ENCODE peak calls at places on chromosome 13, in seven cellular contexts. Y, A, O, C, Q, F and S are unnamed samples. For H3K4me1, the result is how much of the 10 kb centered on the place peaks cover.

GRCh38 chr13:105937451-105937850 is 598.0 kb downstream of the EFNB2 start:
- DNase-seq in A (no peak), Q (peak), C (peak), Y (peak), O (no peak), F (peak), S (peak)

GRCh38 chr13:57629391-57629804 is 2.1 kb upstream of the PCDH17 start:
- DNase-seq in Q (no peak), F (no peak), A (no peak), Y (no peak), O (no peak), C (no peak), S (no peak)

GRCh38 chr13:53848546-53848945 is 819.9 kb downstream of the OLFM4 start:
- DNase-seq in Q (no peak), F (no peak), Y (no peak), O (no peak), A (peak), C (no peak), S (no peak)

GRCh38 chr13:68715651-68716050 is 1392.0 kb upstream of the ATXN8OS start:
- DNase-seq in A (no peak), O (no peak), F (no peak), C (no peak), Y (no peak), Q (no peak), S (no peak)

GRCh38 chr13:31962661-31963345 is 68.8 kb upstream of the FRY start:
- DNase-seq in F (no peak), C (peak), Q (peak), Y (no peak), O (no peak), A (no peak), S (no peak)

GRCh38 chr13:77691871-77692270 is 5.6 kb upstream of the SLAIN1 start:
- DNase-seq in F (no peak), O (no peak), Y (no peak), Q (no peak), A (no peak), C (no peak), S (no peak)

GRCh38 chr13:36837354-36838092 is 18.5 kb downstream of the RFXAP start:
- DNase-seq in A (no peak), Y (no peak), C (no peak), Q (no peak), O (no peak), F (no peak), S (peak)

GRCh38 chr13:43478178-43478577 is 308.6 kb downstream of the ENOX1 start:
- DNase-seq in Q (no peak), Y (no peak), F (no peak), O (no peak), C (no peak), A (no peak), S (no peak)

GRCh38 chr13:78712866-78713265 is 53.9 kb upstream of the OBI1 start:
- DNase-seq in F (no peak), Y (no peak), O (no peak), Q (no peak), A (no peak), C (no peak), S (no peak)

GRCh38 chr13:61286148-61286745 is 129.4 kb downstream of the PCDH20 start:
- DNase-seq in Q (no peak), F (no peak), O (peak), Y (peak), A (peak), C (no peak), S (peak)

GRCh38 chr13:46605089-46605488 is 52.1 kb downstream of the LRCH1 start:
- DNase-seq in A (no peak), C (no peak), O (no peak), Q (no peak), F (no peak), Y (no peak), S (no peak)

GRCh38 chr13:46604226-46604968 is 51.4 kb downstream of the LRCH1 start:
- DNase-seq in Q (no peak), F (no peak), O (no peak), C (no peak), Y (peak), A (no peak), S (no peak)

GRCh38 chr13:46600943-46601311 is 48.0 kb downstream of the LRCH1 start:
- DNase-seq in O (no peak), A (no peak), Y (no peak), C (no peak), Q (no peak), F (no peak), S (no peak)

GRCh38 chr13:46603165-46603603 is 50.2 kb downstream of the LRCH1 start:
- DNase-seq in O (no peak), Y (peak), Q (no peak), F (no peak), C (no peak), A (no peak), S (no peak)

DNA sequence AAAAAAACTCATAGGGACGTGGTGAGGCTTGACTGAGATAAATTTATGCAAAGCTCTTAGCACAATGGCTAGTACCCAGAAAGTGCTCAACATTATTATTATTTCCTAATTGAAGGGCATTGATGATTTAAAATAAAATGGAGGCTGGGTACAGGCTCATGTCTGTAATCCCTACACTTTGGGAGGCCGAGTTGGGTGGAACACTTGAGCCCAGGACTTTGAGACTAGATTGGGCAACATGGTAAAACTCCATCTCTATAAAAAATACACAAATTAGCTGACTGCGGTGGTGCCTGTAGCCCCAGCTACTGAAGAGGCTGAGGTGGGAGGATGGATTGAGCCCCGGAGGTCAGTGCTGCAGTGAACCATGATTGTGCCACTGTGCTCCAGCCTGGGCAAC is 49.6 kb downstream of the LRCH1 start:
- DNase-seq in C (no peak), F (no peak), A (no peak), Y (no peak), O (no peak), Q (no peak), S (no peak)
- H3K4me1 ChIP-seq in C (under half), F (under half), A (under half), Y (under half), O (under half), Q (under half), S (under half)

GRCh38 chr13:99224019-99224418 is 23.4 kb downstream of the UBAC2 start:
- DNase-seq in Q (no peak), F (no peak), C (no peak), O (no peak), Y (no peak), A (no peak), S (no peak)
- H3K4ac ChIP-seq in Q (no peak), F (no peak), C (no peak), O (no peak), Y (no peak), A (no peak), S (no peak)

GRCh38 chr13:46165485-46166220 is 16.3 kb downstream of the LCP1 start:
- DNase-seq in C (no peak), F (no peak), O (no peak), Q (no peak), A (no peak), Y (no peak), S (no peak)
- H3K4me1 ChIP-seq in C (under half), F (under half), O (under half), Q (under half), A (under half), Y (under half), S (under half)

GRCh38 chr13:102033719-102034446 is 368.0 kb downstream of the FGF14 start:
- DNase-seq in Y (no peak), A (peak), O (no peak), C (no peak), F (no peak), Q (no peak), S (no peak)
- H3K4ac ChIP-seq in Y (no peak), A (no peak), O (no peak), C (no peak), F (no peak), Q (no peak), S (no peak)

GRCh38 chr13:80533175-80533574 is 192.2 kb upstream of the SPRY2 start:
- DNase-seq in F (no peak), C (no peak), Q (no peak), A (no peak), Y (no peak), O (no peak), S (no peak)

GRCh38 chr13:80527400-80527799 is 186.5 kb upstream of the SPRY2 start:
- DNase-seq in O (no peak), F (no peak), A (no peak), Y (no peak), C (no peak), Q (no peak), S (no peak)

GRCh38 chr13:80528733-80529132 is 187.8 kb upstream of the SPRY2 start:
- DNase-seq in O (no peak), C (no peak), Q (no peak), Y (no peak), A (no peak), F (no peak), S (no peak)

GRCh38 chr13:80530902-80531301 is 190.0 kb upstream of the SPRY2 start:
- DNase-seq in Q (no peak), C (no peak), O (no peak), F (no peak), A (no peak), Y (no peak), S (no peak)

GRCh38 chr13:80529734-80530133 is 188.8 kb upstream of the SPRY2 start:
- DNase-seq in Y (no peak), F (no peak), C (no peak), A (no peak), Q (no peak), O (no peak), S (no peak)
- H3K4me1 ChIP-seq in Y (under half), F (under half), C (under half), A (under half), Q (under half), O (under half), S (under half)

DNA sequence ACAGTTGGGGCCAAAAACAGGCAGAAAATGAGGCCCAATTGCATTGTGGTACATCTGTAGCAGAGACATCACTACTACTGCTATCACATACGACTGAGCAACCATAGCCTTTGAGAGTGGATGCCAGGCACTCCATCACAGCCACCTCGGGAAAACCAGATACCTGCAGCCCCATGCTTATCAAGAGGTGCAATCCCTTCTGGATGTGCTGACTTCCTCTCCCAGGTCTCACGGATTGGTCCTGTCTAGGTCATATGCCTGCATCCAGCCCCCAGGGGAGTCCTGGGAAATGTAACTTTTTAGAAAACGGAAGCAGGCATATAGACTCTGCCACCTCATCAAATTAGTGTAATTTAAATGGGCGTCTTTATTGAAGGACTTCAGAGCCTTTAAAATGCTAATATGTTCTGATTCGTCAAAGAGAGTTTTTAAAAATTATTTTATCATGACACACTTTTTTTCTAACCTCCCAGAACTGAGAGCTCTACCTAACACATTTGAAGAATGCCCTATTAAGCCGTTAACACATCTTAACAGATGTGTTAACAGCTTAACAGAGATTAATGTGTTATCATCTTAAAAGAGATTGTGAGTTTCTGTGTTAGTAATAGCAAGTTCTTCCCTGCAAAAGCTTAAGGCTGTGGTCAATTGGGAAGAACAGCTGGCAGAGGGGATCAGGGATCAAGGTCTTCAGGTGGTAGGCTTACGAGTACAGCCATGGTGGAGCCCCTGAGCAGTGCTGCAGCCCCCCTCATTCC is 63.9 kb downstream of the DLEU7 start:
- DNase-seq in F (no peak), A (no peak), C (no peak), Y (peak), O (no peak), Q (no peak), S (no peak)
- H3K4ac ChIP-seq in F (no peak), A (no peak), C (no peak), Y (no peak), O (no peak), Q (no peak), S (no peak)

GRCh38 chr13:93316848-93317247 is 90.2 kb downstream of the GPC6 start:
- DNase-seq in C (no peak), Y (no peak), F (no peak), Q (no peak), O (no peak), A (no peak), S (no peak)
- H3K4me1 ChIP-seq in C (under half), Y (under half), F (under half), Q (under half), O (under half), A (under half), S (under half)

GRCh38 chr13:99295488-99296252 is 11.5 kb downstream of the GPR183 start:
- DNase-seq in Y (no peak), F (no peak), O (no peak), C (no peak), Q (no peak), A (no peak), S (no peak)
- H3K4ac ChIP-seq in Y (no peak), F (no peak), O (no peak), C (no peak), Q (no peak), A (no peak), S (no peak)

DNA sequence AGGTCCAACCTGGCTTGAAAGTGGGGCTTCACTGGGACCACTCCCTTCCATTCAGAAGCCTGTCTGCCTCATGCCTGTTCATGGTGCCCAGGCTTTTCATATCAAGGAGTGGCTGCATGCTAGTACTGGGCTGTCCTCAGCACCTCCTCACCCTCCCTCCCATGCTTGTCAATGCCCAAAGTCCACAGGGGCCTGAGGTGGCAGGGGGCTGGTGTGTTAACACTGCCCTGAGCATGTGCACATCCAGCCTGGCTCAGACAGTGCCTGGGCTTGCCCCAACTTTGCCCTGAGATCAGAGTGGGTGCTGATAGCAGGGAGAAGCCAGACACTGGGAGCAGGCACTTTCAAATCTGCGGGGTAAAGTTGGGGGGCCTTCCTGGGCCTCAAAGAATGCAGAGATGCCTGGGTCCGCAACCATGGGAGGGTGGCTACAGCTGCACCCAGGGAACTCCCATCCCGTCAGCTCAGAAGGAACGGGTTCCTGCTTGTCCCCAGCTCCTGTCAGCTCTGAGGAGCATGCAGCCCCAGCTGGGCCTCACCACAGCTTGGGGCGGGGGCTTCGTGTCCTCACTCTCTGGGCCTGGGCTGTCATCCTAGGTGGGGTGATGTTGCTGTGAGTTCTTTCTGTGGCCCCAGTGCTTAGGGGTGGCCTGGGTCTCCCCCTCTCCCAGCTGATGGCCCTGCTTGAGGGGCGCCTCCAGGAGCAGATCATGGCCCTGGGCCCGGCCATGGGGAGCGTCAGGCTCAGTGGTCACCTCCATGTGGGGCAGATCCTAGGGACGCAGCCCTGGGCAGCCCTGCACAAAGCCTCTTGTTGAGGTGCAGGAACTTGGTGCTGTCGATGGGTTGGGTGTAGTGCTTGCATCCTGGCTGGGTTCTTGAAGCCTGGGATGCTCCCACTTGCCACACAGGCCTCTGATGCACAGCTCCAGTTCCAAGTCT is 830.6 kb upstream of the SLITRK5 start:
- DNase-seq in Q (no peak), F (no peak), A (no peak), C (no peak), Y (no peak), O (no peak), S (no peak)
- H3K4me1 ChIP-seq in Q (under half), F (under half), A (under half), C (under half), Y (under half), O (under half), S (under half)